ENCODE peak calls at places on chromosomes 2 and 18, in five cellular contexts. E is GM12878, M is K562, Z is IMR-90, B is HepG2. S is an unnamed sample.

GRCh38 chr2:224126001-224126400 is 86.9 kb upstream of the SERPINE2 start:
- DNase-seq in Z (no peak), E (no peak), B (no peak), M (no peak), S (no peak)

GRCh38 chr2:26562811-26563645 is 78.1 kb downstream of the CIB4 start:
- DNase-seq in B (no peak), E (no peak), M (no peak), Z (no peak), S (no peak)

GRCh38 chr18:48868468-48869466 is 82.0 kb downstream of the SMAD7 start:
- DNase-seq in Z (peak; percentile 34), M (no peak), B (peak; percentile 69), E (peak; percentile 96), S (no peak)

GRCh38 chr2:118530976-118531375 is 316.5 kb downstream of the EN1 start:
- DNase-seq in Z (no peak), E (no peak), M (no peak), B (no peak), S (no peak)

GRCh38 chr18:11320981-11321380 is 171.6 kb upstream of the PIEZO2 start:
- DNase-seq in M (no peak), Z (peak; percentile 79), E (no peak), B (no peak), S (no peak)

GRCh38 chr18:63102941-63103744 is 216.4 kb downstream of the BCL2 start:
- DNase-seq in E (no peak), B (no peak), M (no peak), Z (no peak), S (no peak)

GRCh38 chr2:145185696-145186095 is 665.8 kb upstream of the ZEB2 start:
- DNase-seq in Z (peak; percentile 84), E (no peak), B (no peak), M (no peak), S (no peak)

GRCh38 chr2:38026846-38027245 is 49.1 kb downstream of the CYP1B1 start:
- DNase-seq in E (no peak), B (no peak), M (no peak), Z (no peak), S (no peak)

GRCh38 chr2:142241016-142241415 is 110.2 kb upstream of the LRP1B start:
- DNase-seq in Z (no peak), M (no peak), B (no peak), E (no peak), S (no peak)

GRCh38 chr2:233455006-233455405 is 100.7 kb downstream of the DGKD start:
- DNase-seq in B (no peak), E (no peak), M (no peak), Z (no peak), S (no peak)

GRCh38 chr2:233414777-233415570 is 60.7 kb downstream of the DGKD start:
- DNase-seq in B (no peak), M (no peak), E (no peak), Z (peak; percentile 60), S (no peak)

GRCh38 chr2:44946681-44947360 is 5.3 kb downstream of the SIX3 start:
- DNase-seq in B (no peak), E (no peak), M (no peak), Z (no peak), S (no peak)

GRCh38 chr2:203940039-203940438 is 3.5 kb downstream of the ICOS start:
- DNase-seq in E (no peak), B (no peak), M (no peak), Z (no peak), S (no peak)

GRCh38 chr2:82478641-82479040 is 1980.4 kb downstream of the SUCLG1 start:
- DNase-seq in E (no peak), Z (no peak), M (no peak), B (no peak), S (no peak)

GRCh38 chr18:58321986-58322385 is 278.0 kb downstream of the NEDD4L start:
- DNase-seq in B (peak; percentile 50), Z (peak; percentile 74), E (no peak), M (peak; percentile 51), S (peak; percentile 75)

GRCh38 chr2:23426284-23426905 is 41.4 kb downstream of the KLHL29 start:
- DNase-seq in E (no peak), M (no peak), Z (peak; percentile 88), B (no peak), S (no peak)

GRCh38 chr2:54176577-54176976 is 61.2 kb downstream of the ACYP2 start:
- DNase-seq in E (no peak), M (no peak), Z (peak; percentile 46), B (peak; percentile 85), S (no peak)

GRCh38 chr2:174606336-174606735 is 8.7 kb upstream of the WIPF1 start:
- DNase-seq in M (no peak), E (no peak), B (no peak), Z (peak; percentile 93), S (peak; percentile 56)

GRCh38 chr18:3595282-3596273 is 145.6 kb downstream of the TGIF1 start:
- DNase-seq in M (peak; percentile 24), E (peak; percentile 82), Z (peak; percentile 98), B (peak; percentile 92), S (no peak)

GRCh38 chr2:139409212-139409611 is 629.0 kb upstream of the NXPH2 start:
- DNase-seq in Z (no peak), B (no peak), M (no peak), E (no peak), S (no peak)

GRCh38 chr2:102522890-102523289 is 49.9 kb downstream of the SLC9A4 start:
- DNase-seq in B (no peak), M (no peak), E (no peak), Z (no peak), S (no peak)

GRCh38 chr2:124027182-124027581 is 2.1 kb downstream of the CNTNAP5 start:
- DNase-seq in E (peak; percentile 9), M (peak; percentile 54), Z (peak; percentile 30), B (peak; percentile 64), S (peak; percentile 46)

GRCh38 chr2:18232731-18233438 is 327.6 kb downstream of the RDH14 start:
- DNase-seq in E (no peak), B (peak; percentile 35), Z (peak; percentile 2), M (no peak), S (peak; percentile 44)

GRCh38 chr2:190805843-190806242 is 74.8 kb upstream of the GLS start:
- DNase-seq in E (no peak), M (no peak), B (no peak), Z (no peak), S (no peak)

GRCh38 chr18:31648966-31649429 is 35.4 kb downstream of the B4GALT6 start:
- DNase-seq in E (peak; percentile 85), M (no peak), B (peak; percentile 13), Z (peak; percentile 15), S (peak; percentile 50)

GRCh38 chr2:21406983-21407382 is 283.2 kb downstream of the TDRD15 start:
- DNase-seq in Z (no peak), B (no peak), E (no peak), M (no peak), S (no peak)

GRCh38 chr2:70381821-70382220 is 80.0 kb upstream of the FAM136A start:
- DNase-seq in M (no peak), E (no peak), B (no peak), Z (peak; percentile 45), S (peak; percentile 20)

GRCh38 chr2:114426756-114427155 is 15.7 kb upstream of the DPP10 start:
- DNase-seq in Z (no peak), B (no peak), M (no peak), E (no peak), S (no peak)

GRCh38 chr2:236877972-236878371 is 207.7 kb upstream of the COPS8 start:
- DNase-seq in Z (no peak), E (no peak), M (no peak), B (no peak), S (no peak)

GRCh38 chr2:126792993-126793392 is 105.7 kb upstream of the TEX51 start:
- DNase-seq in Z (no peak), M (no peak), B (no peak), E (no peak), S (no peak)
- TF ChIP-seq RAD21 in Z (no peak), M (no peak), B (no peak), E (no peak), S (no peak)

GRCh38 chr18:657311-657997 is at the start of gene TYMS:
- DNase-seq in E (no peak), Z (peak; percentile 51), M (peak; percentile 83), B (peak; percentile 55), S (peak; percentile 85)
- TF ChIP-seq POLR2A in E (peak; percentile 81), Z (no peak), M (peak; percentile 38), B (no peak), S (no peak)

GRCh38 chr2:135140606-135141005 is 88.5 kb downstream of the RAB3GAP1 start:
- DNase-seq in E (no peak), B (no peak), Z (no peak), M (no peak), S (no peak)
- TF ChIP-seq SMC3 in E (no peak), B (no peak), Z (no peak), M (no peak), S (no peak)

GRCh38 chr2:74333175-74333574 is 10.0 kb downstream of the SLC4A5 start:
- DNase-seq in Z (peak; percentile 31), M (peak; percentile 29), E (no peak), B (peak; percentile 63), S (peak; percentile 54)
- TF ChIP-seq RAD21 in Z (peak; percentile 60), M (peak; percentile 56), E (peak; percentile 52), B (peak; percentile 48), S (peak; percentile 63)

S was measured in A549.